ENCODE peak calls at places on chromosomes 6 and 20, in eight cellular contexts. M, K, H, U, P, Z, J and X are unnamed samples.

GRCh38 chr20:36860339-36860738 is 15.6 kb upstream of the TLDC2 start:
- DNase-seq in M (no peak), K (no peak), H (no peak), U (peak), P (no peak), Z (no peak), J (no peak), X (peak)

GRCh38 chr20:49948809-49949507 is 12.8 kb downstream of the RNF114 start:
- DNase-seq in M (no peak), K (no peak), H (no peak), U (no peak), P (no peak), Z (no peak), J (no peak), X (peak)

GRCh38 chr6:27951040-27951439 is 6.0 kb upstream of the OR2B6 start:
- DNase-seq in M (no peak), K (no peak), H (no peak), U (no peak), P (no peak), Z (no peak), J (no peak), X (no peak)

GRCh38 chr6:148107911-148108310 is 234.7 kb upstream of the SASH1 start:
- DNase-seq in M (no peak), K (no peak), H (no peak), U (peak), P (no peak), Z (no peak), J (no peak), X (no peak)

GRCh38 chr6:19382676-19383075 is 454.5 kb upstream of the ID4 start:
- DNase-seq in M (no peak), K (no peak), H (no peak), U (peak), P (no peak), Z (no peak), J (no peak), X (no peak)

GRCh38 chr6:18091382-18091781 is 31.1 kb downstream of the NHLRC1 start:
- DNase-seq in M (no peak), K (no peak), H (no peak), U (no peak), P (no peak), Z (no peak), J (no peak), X (no peak)

GRCh38 chr6:136922680-136922996 is 537 bp downstream of the SLC35D3 start:
- DNase-seq in M (no peak), K (no peak), H (no peak), U (no peak), P (no peak), Z (no peak), J (no peak), X (no peak)

GRCh38 chr6:162244031-162244430 is 483.5 kb downstream of the PRKN start:
- DNase-seq in M (no peak), K (no peak), H (no peak), U (no peak), P (no peak), Z (no peak), J (no peak), X (no peak)

GRCh38 chr20:62782893-62783278 is 13.4 kb upstream of the MRGBP start:
- DNase-seq in M (no peak), K (no peak), H (no peak), U (no peak), P (no peak), Z (no peak), J (no peak), X (no peak)

GRCh38 chr20:58078741-58079522 is 149.5 kb downstream of the ANKRD60 start:
- DNase-seq in M (no peak), K (no peak), H (no peak), U (no peak), P (no peak), Z (no peak), J (no peak), X (peak)

GRCh38 chr6:65728879-65729479 is 22.0 kb upstream of the EYS start:
- DNase-seq in M (no peak), K (no peak), H (no peak), U (no peak), P (no peak), Z (no peak), J (no peak), X (no peak)

GRCh38 chr20:20195011-20195705 is 142.8 kb downstream of the CFAP61 start:
- DNase-seq in M (no peak), K (no peak), H (no peak), U (no peak), P (no peak), Z (no peak), J (no peak), X (no peak)